ENCODE peak calls at places on chromosome 13, in eight cellular contexts. S is GM12892; Z is AG08396; H is sigmoid colon; U is stimulated activated CD4-positive, alpha-beta T cell treated with anti-CD3 and anti-CD28 coated beads, Interleukin-15, amount 100 ng/mL, for 24 hours; W is posterior cingulate gyrus; G is left ventricle myocardium inferior; N is NCI-H2029. I is an unnamed sample.

GRCh38 chr13:63901630-63902029 is 2486.0 kb upstream of the PCDH20 start:
- DNase-seq in S (no peak), Z (no peak), H (no peak), U (no peak), W (peak), G (no peak), N (no peak), I (no peak)

GRCh38 chr13:50161052-50161451 is 145.8 kb downstream of the KCNRG start:
- DNase-seq in S (no peak), Z (peak), H (no peak), U (no peak), W (no peak), G (no peak), N (no peak), I (no peak)

GRCh38 chr13:65943024-65943423 is 1287.1 kb downstream of the PCDH9 start:
- DNase-seq in S (no peak), Z (no peak), H (no peak), U (no peak), W (no peak), G (no peak), N (no peak), I (no peak)

GRCh38 chr13:101673360-101674105 is 221.1 kb downstream of the ITGBL1 start:
- DNase-seq in S (no peak), Z (no peak), H (no peak), U (no peak), W (no peak), G (no peak), N (no peak), I (no peak)

GRCh38 chr13:36362251-36362650 is 16.1 kb upstream of the SPART start:
- DNase-seq in S (no peak), Z (peak), H (no peak), U (no peak), W (no peak), G (no peak), N (no peak), I (no peak)

GRCh38 chr13:58795715-58796114 is 1164.2 kb downstream of the PCDH17 start:
- DNase-seq in S (no peak), Z (no peak), H (no peak), U (no peak), W (no peak), G (no peak), N (no peak), I (no peak)

GRCh38 chr13:42996584-42996983 is 4.5 kb upstream of the EPSTI1 start:
- DNase-seq in S (no peak), Z (peak), H (no peak), U (no peak), W (no peak), G (no peak), N (no peak), I (peak)

GRCh38 chr13:21800847-21801616 is 130.2 kb downstream of the FGF9 start:
- DNase-seq in S (no peak), Z (no peak), H (no peak), U (no peak), W (no peak), G (no peak), N (no peak), I (no peak)

GRCh38 chr13:65913173-65913572 is 1317.0 kb downstream of the PCDH9 start:
- DNase-seq in S (no peak), Z (peak), H (no peak), U (no peak), W (no peak), G (no peak), N (no peak), I (peak)

GRCh38 chr13:45325806-45326205 is 15.2 kb downstream of the TPT1 start:
- DNase-seq in S (no peak), Z (peak), H (no peak), U (no peak), W (peak), G (peak), N (no peak), I (peak)

GRCh38 chr13:64529874-64530485 is 2700.2 kb downstream of the PCDH9 start:
- DNase-seq in S (no peak), Z (no peak), H (no peak), U (peak), W (no peak), G (no peak), N (no peak), I (no peak)

GRCh38 chr13:22447132-22447886 is 733.5 kb upstream of the SGCG start:
- DNase-seq in S (no peak), Z (no peak), H (no peak), U (no peak), W (no peak), G (no peak), N (no peak), I (no peak)

GRCh38 chr13:85586422-85586831 is 212.8 kb downstream of the SLITRK6 start:
- DNase-seq in S (no peak), Z (no peak), H (no peak), U (no peak), W (no peak), G (no peak), N (no peak), I (no peak)

GRCh38 chr13:43374621-43375020 is 351.2 kb downstream of the DNAJC15 start:
- DNase-seq in S (no peak), Z (no peak), H (no peak), U (no peak), W (no peak), G (no peak), N (no peak), I (no peak)

GRCh38 chr13:60074397-60074796 is 89.3 kb downstream of the DIAPH3 start:
- DNase-seq in S (no peak), Z (no peak), H (no peak), U (no peak), W (no peak), G (no peak), N (no peak), I (no peak)

GRCh38 chr13:69857188-69857821 is 250.3 kb upstream of the ATXN8OS start:
- DNase-seq in S (no peak), Z (no peak), H (no peak), U (no peak), W (no peak), G (no peak), N (peak), I (peak)

GRCh38 chr13:74301200-74302063 is 167.2 kb upstream of the KLF12 start:
- DNase-seq in S (no peak), Z (no peak), H (no peak), U (no peak), W (no peak), G (no peak), N (no peak), I (no peak)

GRCh38 chr13:101346161-101346560 is 70.1 kb downstream of the NALCN start:
- DNase-seq in S (no peak), Z (no peak), H (no peak), U (no peak), W (no peak), G (no peak), N (no peak), I (no peak)

GRCh38 chr13:76799696-76800095 is 86.5 kb downstream of the KCTD12 start:
- DNase-seq in S (no peak), Z (no peak), H (no peak), U (no peak), W (no peak), G (no peak), N (peak), I (no peak)

GRCh38 chr13:108083056-108083455 is 132.3 kb downstream of the LIG4 start:
- DNase-seq in S (no peak), Z (no peak), H (no peak), U (no peak), W (no peak), G (no peak), N (no peak), I (no peak)

GRCh38 chr13:59946924-59947323 is 216.8 kb downstream of the DIAPH3 start:
- DNase-seq in S (no peak), Z (peak), H (no peak), U (no peak), W (no peak), G (no peak), N (no peak), I (no peak)

GRCh38 chr13:112143046-112143752 is 76.2 kb downstream of the SOX1 start:
- DNase-seq in S (no peak), Z (no peak), H (no peak), U (no peak), W (peak), G (no peak), N (no peak), I (no peak)

GRCh38 chr13:34591801-34592454 is 350.1 kb upstream of the NBEA start:
- DNase-seq in S (no peak), Z (no peak), H (no peak), U (no peak), W (no peak), G (peak), N (peak), I (no peak)

GRCh38 chr13:110646442-110647364 is 31.4 kb downstream of the NAXD start:
- DNase-seq in S (no peak), Z (no peak), H (peak), U (no peak), W (peak), G (no peak), N (no peak), I (no peak)

GRCh38 chr13:41467546-41467945 is 10.2 kb downstream of the RGCC start:
- DNase-seq in S (no peak), Z (no peak), H (no peak), U (no peak), W (no peak), G (no peak), N (no peak), I (no peak)

GRCh38 chr13:48769107-48769704 is 115.5 kb downstream of the CYSLTR2 start:
- DNase-seq in S (peak), Z (peak), H (peak), U (peak), W (no peak), G (peak), N (peak), I (peak)

GRCh38 chr13:40304391-40304790 is 362.1 kb downstream of the FOXO1 start:
- DNase-seq in S (no peak), Z (no peak), H (no peak), U (no peak), W (no peak), G (no peak), N (no peak), I (no peak)

GRCh38 chr13:30222253-30222652 is 85.1 kb downstream of the KATNAL1 start:
- DNase-seq in S (no peak), Z (no peak), H (no peak), U (no peak), W (no peak), G (no peak), N (no peak), I (no peak)

GRCh38 chr13:67200605-67201004 is 29.5 kb downstream of the PCDH9 start:
- DNase-seq in S (no peak), Z (no peak), H (no peak), U (no peak), W (no peak), G (no peak), N (no peak), I (no peak)

GRCh38 chr13:79686441-79686840 is 205.5 kb downstream of the NDFIP2 start:
- DNase-seq in S (no peak), Z (no peak), H (no peak), U (no peak), W (no peak), G (no peak), N (no peak), I (no peak)

GRCh38 chr13:23212621-23213020 is 31.8 kb downstream of the SGCG start:
- DNase-seq in S (no peak), Z (no peak), H (no peak), U (no peak), W (no peak), G (no peak), N (no peak), I (no peak)

GRCh38 chr13:114334305-114335053 is 20.2 kb downstream of the CHAMP1 start:
- DNase-seq in S (no peak), Z (no peak), H (no peak), U (no peak), W (no peak), G (no peak), N (no peak), I (no peak)

GRCh38 chr13:41658057-41658642 is 200.8 kb downstream of the RGCC start:
- DNase-seq in S (no peak), Z (no peak), H (no peak), U (no peak), W (no peak), G (no peak), N (no peak), I (no peak)

GRCh38 chr13:26254583-26255102 is 714 bp downstream of the CDK8 start:
- DNase-seq in S (peak), Z (peak), H (peak), U (peak), W (peak), G (peak), N (peak), I (peak)